ENCODE peak calls at places on chromosomes 5 and 9, in five cellular contexts. N, K, T, H and E are unnamed samples.

GRCh38 chr9:130846487-130847305 is 11.6 kb downstream of the ABL1 start:
- DNase-seq in N (no peak), K (no peak), T (no peak), H (no peak), E (no peak)

GRCh38 chr5:73393606-73394489 is 54.7 kb downstream of the FOXD1 start:
- DNase-seq in N (no peak), K (no peak), T (no peak), H (no peak), E (no peak)

GRCh38 chr9:249025-249424 is 34.4 kb downstream of the DOCK8 start:
- DNase-seq in N (no peak), K (no peak), T (no peak), H (no peak), E (no peak)

GRCh38 chr5:113489299-113489698 is 1.0 kb upstream of the MCC start:
- DNase-seq in N (no peak), K (peak; percentile 35), T (no peak), H (no peak), E (no peak)

GRCh38 chr5:125487231-125487630 is 740.8 kb upstream of the ZNF608 start:
- DNase-seq in N (no peak), K (no peak), T (no peak), H (no peak), E (no peak)

GRCh38 chr9:16615451-16615850 is 255.0 kb downstream of the BNC2 start:
- DNase-seq in N (no peak), K (no peak), T (no peak), H (no peak), E (no peak)

GRCh38 chr5:110913221-110913620 is 158.3 kb upstream of the TSLP start:
- DNase-seq in N (no peak), K (no peak), T (no peak), H (no peak), E (no peak)

GRCh38 chr9:83284766-83285165 is 221.8 kb upstream of the RASEF start:
- DNase-seq in N (no peak), K (no peak), T (no peak), H (no peak), E (no peak)

GRCh38 chr9:36485647-36486453 is 85.8 kb upstream of the RNF38 start:
- DNase-seq in N (no peak), K (no peak), T (no peak), H (no peak), E (no peak)

GRCh38 chr5:120532835-120533234 is 68.7 kb downstream of the PRR16 start:
- DNase-seq in N (no peak), K (no peak), T (no peak), H (no peak), E (no peak)

GRCh38 chr9:86713456-86713855 is 233.8 kb downstream of the GAS1 start:
- DNase-seq in N (no peak), K (no peak), T (no peak), H (no peak), E (no peak)

GRCh38 chr5:179378116-179378440 is 32.8 kb upstream of the ADAMTS2 start:
- DNase-seq in N (no peak), K (no peak), T (no peak), H (no peak), E (no peak)

GRCh38 chr5:143259254-143259605 is 144.3 kb downstream of the NR3C1 start:
- DNase-seq in N (no peak), K (no peak), T (no peak), H (no peak), E (no peak)

GRCh38 chr9:129497064-129497836 is 123.7 kb downstream of the C9orf50 start:
- DNase-seq in N (peak; percentile 69), K (no peak), T (no peak), H (no peak), E (no peak)

GRCh38 chr9:96612105-96612965 is 7.3 kb downstream of the CDC14B start:
- DNase-seq in N (peak; percentile 26), K (no peak), T (no peak), H (peak; percentile 72), E (peak; percentile 45)

GRCh38 chr9:2907401-2907800 is 63.5 kb upstream of the PUM3 start:
- DNase-seq in N (no peak), K (no peak), T (no peak), H (no peak), E (no peak)

GRCh38 chr5:129459485-129460120 is 495 bp upstream of the ADAMTS19 start:
- DNase-seq in N (no peak), K (no peak), T (no peak), H (no peak), E (no peak)

GRCh38 chr5:43643327-43643726 is 40.3 kb downstream of the NNT start:
- DNase-seq in N (no peak), K (no peak), T (no peak), H (no peak), E (no peak)

GRCh38 chr5:10324519-10325370 is 17.0 kb upstream of the CMBL start:
- DNase-seq in N (no peak), K (no peak), T (no peak), H (peak; percentile 29), E (peak; percentile 75)

GRCh38 chr5:109143001-109143400 is 266.8 kb downstream of the PJA2 start:
- DNase-seq in N (no peak), K (no peak), T (no peak), H (no peak), E (no peak)

GRCh38 chr5:160466889-160467554 is 45.4 kb downstream of the PTTG1 start:
- DNase-seq in N (no peak), K (no peak), T (no peak), H (no peak), E (no peak)

GRCh38 chr9:114122152-114122615 is 23.1 kb upstream of the KIF12 start:
- DNase-seq in N (no peak), K (no peak), T (no peak), H (no peak), E (no peak)

GRCh38 chr5:88298425-88298824 is 29.8 kb upstream of the TMEM161B start:
- DNase-seq in N (no peak), K (no peak), T (no peak), H (no peak), E (no peak)

GRCh38 chr5:8908055-8908683 is 637.7 kb downstream of the SEMA5A start:
- DNase-seq in N (peak; percentile 4), K (peak; percentile 57), T (no peak), H (peak; percentile 12), E (no peak)

GRCh38 chr9:27602954-27603353 is 29.7 kb upstream of the C9orf72 start:
- DNase-seq in N (no peak), K (no peak), T (no peak), H (no peak), E (no peak)

GRCh38 chr5:38339446-38339845 is 81.1 kb downstream of the EGFLAM start:
- DNase-seq in N (no peak), K (no peak), T (no peak), H (no peak), E (no peak)

GRCh38 chr9:34993502-34994428 is 4.2 kb downstream of the DNAJB5 start:
- DNase-seq in N (no peak), K (peak; percentile 54), T (no peak), H (no peak), E (no peak)

GRCh38 chr5:61626639-61627282 is 294.7 kb downstream of the ZSWIM6 start:
- DNase-seq in N (no peak), K (no peak), T (no peak), H (no peak), E (no peak)

GRCh38 chr5:79031481-79031867 is 38.0 kb downstream of the DMGDH start:
- DNase-seq in N (no peak), K (no peak), T (no peak), H (no peak), E (no peak)